ENCODE peak calls at places on chromosomes 13 and 19, in seven cellular contexts. One of them, this sample, is unnamed.

GRCh38 chr13:40388617-40389016 is 277.8 kb downstream of the FOXO1 start:
- DNase-seq in ovary: no peak
- DNase-seq in cardiac muscle cell: no peak
- DNase-seq in GM12865: peak
- DNase-seq in fibroblast of the aortic adventitia: no peak
- DNase-seq in thoracic aorta: no peak
- DNase-seq in endothelial cell: no peak
- DNase-seq in this sample: peak

GRCh38 chr13:26605845-26606244 is 48.4 kb downstream of the WASF3 start:
- DNase-seq in GM12865: peak
- DNase-seq in fibroblast of the aortic adventitia: no peak
- DNase-seq in endothelial cell: peak
- DNase-seq in thoracic aorta: no peak
- DNase-seq in cardiac muscle cell: no peak
- DNase-seq in ovary: no peak
- DNase-seq in this sample: no peak

GRCh38 chr13:101453784-101454201 is 1.3 kb downstream of the ITGBL1 start:
- DNase-seq in cardiac muscle cell: no peak
- DNase-seq in thoracic aorta: no peak
- DNase-seq in GM12865: peak
- DNase-seq in ovary: peak
- DNase-seq in endothelial cell: peak
- DNase-seq in fibroblast of the aortic adventitia: no peak
- DNase-seq in this sample: peak

GRCh38 chr13:31793246-31793645 is 53.9 kb downstream of the RXFP2 start:
- DNase-seq in ovary: no peak
- DNase-seq in cardiac muscle cell: no peak
- DNase-seq in endothelial cell: no peak
- DNase-seq in fibroblast of the aortic adventitia: peak
- DNase-seq in thoracic aorta: no peak
- DNase-seq in GM12865: no peak
- DNase-seq in this sample: no peak

GRCh38 chr19:20279516-20279915 is 112.5 kb downstream of the ZNF486 start:
- DNase-seq in ovary: no peak
- DNase-seq in GM12865: no peak
- DNase-seq in fibroblast of the aortic adventitia: no peak
- DNase-seq in endothelial cell: no peak
- DNase-seq in thoracic aorta: no peak
- DNase-seq in cardiac muscle cell: no peak
- DNase-seq in this sample: no peak

GRCh38 chr13:33721719-33722118 is 96.2 kb upstream of the RFC3 start:
- DNase-seq in thoracic aorta: no peak
- DNase-seq in fibroblast of the aortic adventitia: peak
- DNase-seq in GM12865: no peak
- DNase-seq in ovary: no peak
- DNase-seq in endothelial cell: no peak
- DNase-seq in cardiac muscle cell: peak
- DNase-seq in this sample: no peak

GRCh38 chr13:27644302-27644701 is 22.6 kb downstream of the POLR1D start:
- DNase-seq in cardiac muscle cell: no peak
- DNase-seq in thoracic aorta: no peak
- DNase-seq in ovary: no peak
- DNase-seq in GM12865: no peak
- DNase-seq in fibroblast of the aortic adventitia: peak
- DNase-seq in endothelial cell: no peak
- DNase-seq in this sample: no peak

GRCh38 chr19:44687898-44688297 is 11.1 kb upstream of the CEACAM16 start:
- DNase-seq in cardiac muscle cell: no peak
- DNase-seq in endothelial cell: no peak
- DNase-seq in ovary: no peak
- DNase-seq in GM12865: no peak
- DNase-seq in fibroblast of the aortic adventitia: no peak
- DNase-seq in thoracic aorta: no peak
- DNase-seq in this sample: no peak

GRCh38 chr13:48235814-48236135 is 2.8 kb downstream of the ITM2B start:
- DNase-seq in endothelial cell: no peak
- DNase-seq in GM12865: no peak
- DNase-seq in thoracic aorta: no peak
- DNase-seq in cardiac muscle cell: peak
- DNase-seq in ovary: no peak
- DNase-seq in fibroblast of the aortic adventitia: peak
- DNase-seq in this sample: no peak

GRCh38 chr19:14318873-14319272 is 62.4 kb upstream of the ADGRE5 start:
- DNase-seq in fibroblast of the aortic adventitia: no peak
- DNase-seq in endothelial cell: peak
- DNase-seq in GM12865: peak
- DNase-seq in thoracic aorta: no peak
- DNase-seq in ovary: no peak
- DNase-seq in cardiac muscle cell: peak
- DNase-seq in this sample: peak

GRCh38 chr19:51271015-51271600 is 20.2 kb downstream of the SIGLECL1 start:
- DNase-seq in thoracic aorta: no peak
- DNase-seq in GM12865: no peak
- DNase-seq in endothelial cell: no peak
- DNase-seq in ovary: no peak
- DNase-seq in cardiac muscle cell: no peak
- DNase-seq in fibroblast of the aortic adventitia: no peak
- DNase-seq in this sample: no peak

GRCh38 chr13:64314286-64314685 is 2898.6 kb upstream of the PCDH20 start:
- DNase-seq in GM12865: no peak
- DNase-seq in ovary: no peak
- DNase-seq in cardiac muscle cell: no peak
- DNase-seq in fibroblast of the aortic adventitia: peak
- DNase-seq in thoracic aorta: no peak
- DNase-seq in endothelial cell: no peak
- DNase-seq in this sample: no peak

GRCh38 chr19:3970313-3970807 is 539 bp downstream of the DAPK3 start:
- DNase-seq in thoracic aorta: no peak
- DNase-seq in ovary: no peak
- DNase-seq in cardiac muscle cell: no peak
- DNase-seq in fibroblast of the aortic adventitia: no peak
- DNase-seq in endothelial cell: no peak
- DNase-seq in GM12865: no peak
- DNase-seq in this sample: no peak

GRCh38 chr13:98632971-98633370 is 56.1 kb upstream of the STK24 start:
- DNase-seq in ovary: no peak
- DNase-seq in cardiac muscle cell: no peak
- DNase-seq in GM12865: no peak
- DNase-seq in fibroblast of the aortic adventitia: no peak
- DNase-seq in endothelial cell: no peak
- DNase-seq in thoracic aorta: no peak
- DNase-seq in this sample: no peak

GRCh38 chr19:30686252-30686762 is 314.1 kb downstream of the ZNF536 start:
- DNase-seq in endothelial cell: no peak
- DNase-seq in thoracic aorta: no peak
- DNase-seq in cardiac muscle cell: no peak
- DNase-seq in ovary: peak
- DNase-seq in fibroblast of the aortic adventitia: peak
- DNase-seq in GM12865: no peak
- DNase-seq in this sample: no peak

DNA sequence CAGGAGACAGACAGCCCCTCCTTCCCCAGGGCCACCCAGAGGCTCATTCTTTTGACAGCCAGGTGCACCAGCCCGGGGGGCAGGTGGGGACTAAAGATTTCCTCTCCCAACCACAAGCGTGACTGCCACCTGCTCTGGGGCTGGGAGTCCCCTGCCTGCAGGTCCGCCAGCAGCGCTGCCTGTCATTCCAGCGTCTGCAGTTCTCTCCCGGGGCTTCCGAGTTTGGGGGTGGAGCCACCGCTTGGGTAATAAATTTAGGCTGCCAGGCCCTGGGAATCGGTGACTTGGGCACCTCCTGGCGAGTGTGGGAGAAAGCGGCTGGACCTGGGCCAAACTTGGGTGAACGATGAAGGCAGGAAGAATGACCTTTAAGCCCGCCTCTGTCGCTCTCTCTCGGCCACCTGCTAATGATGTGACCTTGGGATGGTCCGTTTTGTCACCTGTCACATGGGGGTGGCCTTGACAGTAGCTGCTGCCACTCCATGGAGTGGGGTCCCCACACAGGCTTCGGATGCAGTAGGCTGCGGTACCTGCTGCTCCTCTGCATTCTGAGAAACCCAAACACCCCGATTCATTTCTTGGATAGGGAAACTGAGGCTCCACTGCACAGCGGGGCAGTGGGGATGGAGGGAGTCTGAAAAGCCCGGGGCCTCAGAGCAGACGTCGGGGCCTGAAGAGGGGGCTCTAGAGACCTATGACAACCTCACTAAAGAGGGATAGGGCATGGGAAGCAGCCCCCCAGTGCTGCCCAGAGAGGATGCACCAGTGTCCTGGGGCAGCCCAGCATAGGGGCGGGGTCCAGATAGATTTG is 12.8 kb downstream of the FUT6 start:
- DNase-seq in GM12865: peak
- DNase-seq in cardiac muscle cell: peak
- DNase-seq in fibroblast of the aortic adventitia: peak
- DNase-seq in ovary: peak
- DNase-seq in endothelial cell: no peak
- DNase-seq in thoracic aorta: no peak
- DNase-seq in this sample: peak
- TF ChIP-seq CTCF in GM12865: no peak
- TF ChIP-seq CTCF in cardiac muscle cell: peak
- TF ChIP-seq CTCF in fibroblast of the aortic adventitia: no peak
- TF ChIP-seq CTCF in ovary: no peak
- TF ChIP-seq CTCF in endothelial cell: no peak
- TF ChIP-seq CTCF in thoracic aorta: no peak
- TF ChIP-seq CTCF in this sample: no peak

DNA sequence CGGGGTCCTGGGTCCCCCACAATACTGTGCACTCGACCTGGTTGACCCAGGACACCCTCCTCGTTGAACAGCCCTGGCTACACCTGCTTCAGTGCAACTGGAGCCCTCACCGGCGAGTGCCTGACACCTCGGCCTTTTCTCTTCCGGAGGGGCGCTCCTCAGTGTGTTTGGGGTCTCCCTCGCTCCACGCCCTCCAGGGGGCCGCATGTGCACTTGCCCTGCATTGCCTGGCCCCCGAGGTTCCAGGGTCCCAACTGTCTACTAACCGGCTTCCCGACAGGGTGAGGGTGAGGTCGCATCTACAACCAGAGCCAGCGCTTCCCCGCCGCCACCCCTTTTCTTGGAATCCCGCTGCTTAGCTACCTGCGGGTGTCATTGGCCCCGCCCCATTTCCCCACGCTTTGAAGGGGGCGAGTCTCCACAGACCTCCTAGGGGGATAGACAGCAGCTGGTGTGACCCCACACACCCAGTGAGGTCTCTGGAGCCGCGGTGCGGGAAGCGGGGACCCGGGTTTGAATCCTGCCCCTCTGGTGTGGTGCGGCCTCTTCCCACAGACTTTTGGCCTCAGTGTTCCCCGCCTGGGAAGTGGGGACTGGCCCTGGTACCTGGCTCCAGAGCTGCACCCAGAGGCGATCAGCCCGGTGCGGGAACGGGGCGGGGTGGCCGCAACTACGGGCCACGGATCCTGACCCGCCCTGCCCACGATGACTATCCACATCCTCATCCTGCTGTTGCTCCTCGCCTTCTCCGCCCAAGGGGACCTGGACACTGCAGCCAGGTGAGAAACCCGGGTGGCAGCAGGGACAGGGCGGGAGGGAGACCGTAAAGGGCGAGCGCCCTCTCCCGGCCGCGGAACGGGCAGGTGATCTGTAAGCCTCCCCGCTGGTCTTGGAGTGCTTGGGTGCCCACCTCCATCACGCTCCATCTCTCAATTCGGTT is at the start of gene ADM5:
- DNase-seq in fibroblast of the aortic adventitia: no peak
- DNase-seq in endothelial cell: no peak
- DNase-seq in GM12865: peak
- DNase-seq in cardiac muscle cell: peak
- DNase-seq in ovary: peak
- DNase-seq in thoracic aorta: no peak
- DNase-seq in this sample: no peak
- TF ChIP-seq CTCF in fibroblast of the aortic adventitia: peak
- TF ChIP-seq CTCF in endothelial cell: peak
- TF ChIP-seq CTCF in GM12865: peak
- TF ChIP-seq CTCF in cardiac muscle cell: peak
- TF ChIP-seq CTCF in ovary: no peak
- TF ChIP-seq CTCF in thoracic aorta: no peak
- TF ChIP-seq CTCF in this sample: peak

DNA sequence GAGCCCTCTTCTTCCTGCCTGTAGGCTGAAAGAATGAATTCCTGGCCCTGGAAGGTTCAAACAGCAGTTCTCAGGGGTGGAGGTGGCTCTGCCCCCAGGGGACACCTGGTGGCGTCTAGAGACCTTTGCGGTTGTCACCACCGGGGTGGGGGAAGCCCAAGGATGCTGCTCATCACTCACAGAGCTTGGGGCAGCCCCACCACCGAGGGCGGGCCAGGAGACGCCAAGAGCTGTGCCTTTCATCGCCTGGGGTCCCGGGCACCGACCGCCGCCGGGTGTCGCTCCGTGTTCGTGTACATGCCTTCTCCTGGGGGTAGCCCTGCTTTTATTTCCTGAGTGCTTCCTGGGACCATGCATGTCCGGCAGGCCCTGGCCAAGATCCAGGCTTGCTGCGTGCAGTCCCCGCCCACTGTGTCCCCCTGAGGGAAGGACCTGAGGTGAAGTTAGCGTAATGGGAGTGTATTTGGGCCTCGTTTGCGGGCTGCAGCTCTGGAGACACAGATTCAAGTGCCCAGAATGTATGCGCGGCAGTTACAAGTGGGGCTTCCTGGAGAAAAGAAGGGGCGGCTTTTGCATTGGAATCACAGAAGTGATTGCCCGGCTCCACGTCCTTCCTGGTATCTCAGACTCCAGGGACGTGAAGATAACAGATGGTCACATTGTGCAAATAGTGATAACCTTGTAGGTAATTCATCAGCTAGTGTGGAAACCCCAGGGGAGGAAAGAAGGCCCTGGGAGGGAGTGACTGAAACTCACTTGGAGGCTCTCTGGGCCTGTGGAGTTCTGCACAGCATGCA is 7.8 kb downstream of the DOT1L start:
- DNase-seq in fibroblast of the aortic adventitia: peak
- DNase-seq in endothelial cell: peak
- DNase-seq in ovary: peak
- DNase-seq in cardiac muscle cell: peak
- DNase-seq in GM12865: peak
- DNase-seq in thoracic aorta: no peak
- DNase-seq in this sample: peak
- TF ChIP-seq CTCF in fibroblast of the aortic adventitia: no peak
- TF ChIP-seq CTCF in endothelial cell: no peak
- TF ChIP-seq CTCF in ovary: no peak
- TF ChIP-seq CTCF in cardiac muscle cell: peak
- TF ChIP-seq CTCF in GM12865: peak
- TF ChIP-seq CTCF in thoracic aorta: no peak
- TF ChIP-seq CTCF in this sample: peak

DNA sequence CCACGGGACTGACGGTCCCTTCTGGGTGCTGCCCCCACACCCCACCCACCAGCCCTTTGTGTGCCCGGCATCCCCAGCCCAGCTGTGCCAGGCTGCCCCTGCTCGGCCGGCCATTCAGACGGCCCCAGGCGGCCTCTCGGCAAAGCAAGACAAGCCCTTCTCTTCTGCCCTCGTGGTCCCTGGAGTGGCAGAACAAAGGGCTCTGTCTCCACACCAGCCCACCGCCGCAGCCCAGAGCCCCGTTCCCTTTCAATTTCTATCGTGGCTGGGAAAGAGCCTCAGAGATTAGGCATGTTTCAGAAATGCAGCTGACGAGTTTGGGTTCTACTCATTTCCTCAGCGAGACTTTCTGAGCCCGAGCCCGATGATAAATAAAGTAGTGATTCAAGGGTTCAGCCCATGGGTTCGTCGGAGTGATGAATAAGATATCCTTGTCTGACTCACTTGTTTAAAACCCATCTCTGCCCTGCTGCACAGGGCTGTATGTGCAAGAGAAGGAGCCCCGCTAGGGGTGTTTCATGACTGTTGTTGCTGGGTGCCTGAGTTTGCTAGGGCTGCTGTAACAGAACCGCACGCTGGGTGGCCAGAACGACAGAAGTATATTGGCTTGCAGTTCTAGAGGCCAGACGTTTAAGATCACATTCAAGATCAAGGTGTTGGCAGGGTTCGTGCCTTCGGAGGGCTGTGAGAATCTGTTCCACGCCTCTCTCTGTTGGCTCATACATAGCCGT is 4.3 kb downstream of the MYO9B start:
- DNase-seq in GM12865: peak
- DNase-seq in fibroblast of the aortic adventitia: peak
- DNase-seq in cardiac muscle cell: peak
- DNase-seq in thoracic aorta: peak
- DNase-seq in ovary: no peak
- DNase-seq in endothelial cell: no peak
- DNase-seq in this sample: peak
- TF ChIP-seq CTCF in GM12865: peak
- TF ChIP-seq CTCF in fibroblast of the aortic adventitia: peak
- TF ChIP-seq CTCF in cardiac muscle cell: peak
- TF ChIP-seq CTCF in thoracic aorta: peak
- TF ChIP-seq CTCF in ovary: no peak
- TF ChIP-seq CTCF in endothelial cell: no peak
- TF ChIP-seq CTCF in this sample: peak